ENCODE peak calls at places on chromosomes 11 and 22, in nine cellular contexts. C, X, L, F, U, R, M, A and D are unnamed samples.
A peak's percentile ranks its signal among the peaks of the same experiment; 100 is the strongest.

GRCh38 chr22:20430641-20431519 is 6.7 kb downstream of the SCARF2 start:
- DNase-seq in U (peak; percentile 70), M (peak; percentile 45), A (no peak), L (no peak), F (peak; percentile 61), C (peak; percentile 33), X (peak; percentile 78), R (peak; percentile 56), D (peak; percentile 84)

GRCh38 chr11:68256331-68256741 is 15.4 kb downstream of the C11orf24 start:
- DNase-seq in C (no peak), M (no peak), R (no peak), A (no peak), F (no peak), L (no peak), X (no peak), U (no peak), D (no peak)

GRCh38 chr11:27485930-27486773 is 13.6 kb upstream of the LGR4 start:
- DNase-seq in C (peak; percentile 37), L (no peak), M (peak; percentile 76), A (no peak), X (no peak), U (peak; percentile 34), R (peak; percentile 25), F (no peak), D (peak; percentile 90)

GRCh38 chr11:117910525-117910924 is 18.7 kb downstream of the TMPRSS13 start:
- DNase-seq in L (no peak), M (no peak), X (peak; percentile 32), A (peak; percentile 6), R (no peak), C (no peak), F (no peak), U (no peak), D (no peak)

GRCh38 chr22:46591890-46592289 is 28.3 kb upstream of the GRAMD4 start:
- DNase-seq in X (no peak), F (peak; percentile 16), A (no peak), M (no peak), U (no peak), C (no peak), R (no peak), L (no peak), D (no peak)

GRCh38 chr11:61782841-61783240 is 9.6 kb downstream of the TMEM258 start:
- DNase-seq in F (no peak), R (no peak), C (no peak), L (no peak), A (no peak), U (no peak), M (no peak), X (peak; percentile 41), D (peak; percentile 92)

GRCh38 chr22:44438481-44439131 is 59.4 kb downstream of the RTL6 start:
- DNase-seq in F (no peak), C (no peak), A (no peak), X (no peak), M (no peak), R (no peak), L (no peak), U (no peak), D (no peak)

GRCh38 chr11:91158901-91159537 is 936.2 kb upstream of the CHORDC1 start:
- DNase-seq in F (no peak), X (no peak), C (no peak), R (no peak), U (no peak), L (no peak), M (peak; percentile 10), A (no peak), D (peak; percentile 67)

GRCh38 chr11:29119691-29120328 is 897.0 kb downstream of the KCNA4 start:
- DNase-seq in L (no peak), F (no peak), A (no peak), M (peak; percentile 87), R (no peak), C (no peak), U (no peak), X (no peak), D (no peak)

GRCh38 chr11:112963368-112963955 is 2.2 kb downstream of the NCAM1 start:
- DNase-seq in C (no peak), F (no peak), L (no peak), A (peak; percentile 13), X (peak; percentile 47), R (no peak), M (no peak), U (no peak), D (no peak)

GRCh38 chr22:17733484-17733883 is 40.8 kb downstream of the BID start:
- DNase-seq in A (no peak), M (no peak), C (no peak), F (no peak), R (no peak), L (no peak), X (no peak), U (no peak), D (no peak)

GRCh38 chr11:98104249-98104648 is 916.5 kb upstream of the CNTN5 start:
- DNase-seq in C (no peak), L (no peak), M (no peak), A (no peak), F (no peak), U (no peak), X (no peak), R (no peak), D (no peak)

GRCh38 chr11:45847908-45848316 is 637 bp downstream of the CRY2 start:
- DNase-seq in C (no peak), L (peak; percentile 58), F (peak; percentile 44), R (peak; percentile 49), M (peak; percentile 60), U (peak; percentile 47), X (peak; percentile 66), A (peak; percentile 64), D (peak; percentile 45)

GRCh38 chr22:39081557-39081956 is 4.5 kb downstream of the APOBEC3G start:
- DNase-seq in U (no peak), F (no peak), X (peak; percentile 28), A (no peak), M (no peak), C (no peak), R (no peak), L (no peak), D (no peak)

GRCh38 chr11:103829596-103829995 is 206.8 kb upstream of the DDI1 start:
- DNase-seq in X (no peak), U (no peak), L (no peak), M (no peak), C (no peak), A (no peak), F (no peak), R (no peak), D (no peak)

GRCh38 chr22:40220316-40221054 is 42.8 kb downstream of the TNRC6B start:
- DNase-seq in U (no peak), C (no peak), A (no peak), F (no peak), R (no peak), X (no peak), L (no peak), M (no peak), D (no peak)
- H3K4me3 ChIP-seq in U (no peak overlapping the region), C (no peak overlapping the region), A (no peak overlapping the region), F (no peak overlapping the region), R (no peak overlapping the region), X (no peak overlapping the region), L (no peak overlapping the region), M (no peak overlapping the region), D (no peak overlapping the region)

DNA sequence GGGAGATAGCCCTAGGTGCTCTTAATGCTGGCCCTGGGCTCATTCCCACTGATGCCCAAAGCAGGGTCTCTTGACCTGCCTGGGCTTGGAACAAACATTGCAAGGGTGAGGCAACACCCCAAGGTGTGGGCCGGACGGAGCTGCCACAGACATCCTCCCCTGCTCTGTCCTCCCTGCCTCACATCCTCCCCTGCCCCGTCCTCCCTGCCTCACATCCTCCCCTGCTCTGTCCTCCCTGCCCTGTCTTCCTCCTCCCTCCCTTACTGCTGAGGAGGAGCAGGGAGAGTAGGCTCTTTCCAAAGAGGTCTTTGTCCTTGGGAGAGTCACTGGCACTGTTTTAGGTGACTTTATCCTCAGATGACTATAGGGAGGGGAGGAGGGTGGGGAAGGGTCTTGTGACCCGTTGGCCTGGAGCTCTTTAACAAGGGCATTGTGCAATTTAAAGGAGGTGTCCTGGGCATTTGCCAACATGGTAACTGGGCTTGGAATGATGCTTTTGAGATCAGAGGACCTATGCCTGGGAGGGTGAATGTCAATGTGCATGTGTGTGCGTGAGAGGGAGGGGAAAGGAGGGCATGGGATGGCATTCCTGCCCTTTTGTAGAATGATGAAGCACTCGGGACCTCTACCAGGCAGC is 679 bp downstream of the FAM180B start:
- DNase-seq in L (peak; percentile 55), C (no peak), U (no peak), X (no peak), M (no peak), R (no peak), A (no peak), F (no peak), D (no peak)
- H3K27ac ChIP-seq in L (no peak overlapping the region), C (no peak overlapping the region), U (peak overlapping the region; percentile 56), X (no peak overlapping the region), M (no peak overlapping the region), R (no peak overlapping the region), A (no peak overlapping the region), F (no peak overlapping the region), D (no peak overlapping the region)

DNA sequence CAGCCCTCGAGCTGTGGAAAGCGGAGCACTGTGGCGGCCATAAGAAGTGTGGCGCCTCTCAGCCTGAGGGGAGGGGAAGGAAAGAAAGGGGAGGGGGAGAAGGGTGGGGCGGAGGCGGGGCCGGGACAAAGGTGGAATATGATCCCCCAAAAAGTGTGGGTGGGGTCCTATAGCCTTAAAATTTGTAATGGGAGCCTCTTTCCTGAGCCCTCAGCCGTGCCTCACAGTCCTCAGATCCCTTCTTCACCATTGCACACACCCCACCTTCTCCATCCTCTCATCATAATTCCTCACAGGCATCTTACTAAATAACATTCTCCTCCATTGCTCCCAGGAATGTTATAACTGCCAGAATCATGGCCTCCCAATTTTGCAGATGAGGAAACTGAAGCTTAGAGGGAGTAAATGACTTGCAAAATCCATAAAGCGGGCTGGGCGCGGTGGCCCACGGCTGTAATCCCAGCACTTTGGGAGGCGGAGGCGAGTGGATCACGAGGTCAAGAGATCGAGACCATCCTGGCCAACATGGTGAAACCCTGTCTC is 600 bp upstream of the RAB6A start:
- DNase-seq in F (no peak), C (no peak), R (no peak), U (no peak), M (no peak), X (no peak), L (no peak), A (no peak), D (no peak)
- H3K4me3 ChIP-seq in F (peak overlapping the region; percentile 69), C (peak overlapping the region; percentile 31), R (peak overlapping the region; percentile 71), U (peak overlapping the region; percentile 46), M (peak overlapping the region; percentile 19), X (peak overlapping the region; percentile 97), L (peak overlapping the region; percentile 90), A (peak overlapping the region; percentile 23), D (no peak overlapping the region)

DNA sequence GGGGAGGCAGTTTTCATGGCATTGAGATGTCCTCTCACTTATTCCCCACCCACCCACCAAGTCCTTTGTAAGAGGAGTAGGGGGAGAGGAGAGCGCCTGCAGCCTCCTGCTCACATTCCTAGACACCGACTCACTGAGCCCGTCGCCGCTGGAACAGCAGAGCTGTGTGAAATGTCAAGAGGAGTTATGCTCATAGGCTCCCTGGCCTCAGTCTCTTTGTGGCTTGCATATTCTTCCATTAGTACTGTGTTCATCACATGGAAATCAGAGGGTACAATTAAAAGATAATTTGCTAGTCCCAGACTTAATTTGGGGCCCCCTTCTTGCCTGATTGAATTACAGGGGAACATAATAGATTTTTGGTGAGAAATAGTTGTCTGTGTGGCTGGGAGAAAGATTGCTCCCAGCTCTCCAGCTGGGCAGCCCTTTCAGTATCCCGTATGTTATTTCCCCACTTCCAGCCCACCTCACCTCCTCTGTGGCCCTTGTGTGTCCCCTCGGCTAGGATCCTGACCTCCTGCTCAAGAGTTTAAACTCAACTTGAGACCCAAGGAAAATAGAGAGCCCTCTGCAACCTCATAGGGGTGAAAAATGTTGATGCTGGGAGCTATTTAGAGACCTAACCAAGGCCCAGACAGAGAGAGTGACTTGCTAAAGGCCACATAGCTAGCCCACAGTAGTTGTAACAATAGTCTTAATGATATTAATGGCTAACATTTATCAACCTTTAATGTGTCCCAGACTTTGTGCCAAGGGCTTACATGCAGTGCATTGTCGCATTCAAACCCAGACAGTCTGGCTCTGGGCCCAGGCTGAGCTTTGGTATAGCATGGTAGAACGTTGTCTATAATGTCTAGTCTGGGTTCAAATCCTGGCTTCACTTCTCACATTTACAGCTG is 32.2 kb downstream of the LIMK2 start:
- DNase-seq in R (no peak), C (peak; percentile 33), M (peak; percentile 61), A (no peak), X (peak; percentile 75), U (no peak), L (no peak), F (no peak), D (peak; percentile 83)
- H3K27ac ChIP-seq in R (no peak overlapping the region), C (peak overlapping the region; percentile 60), M (no peak overlapping the region), A (no peak overlapping the region), X (peak overlapping the region; percentile 75), U (no peak overlapping the region), L (peak overlapping the region; percentile 66), F (no peak overlapping the region), D (peak overlapping the region; percentile 99)